ENCODE peak calls at places on chromosomes 2 and 18, in six cellular contexts. W is GM23338, J is GM12878, Q is HepG2, O is K562, T is A549. Z is an unnamed sample.

GRCh38 chr2:105390454-105390853 is 8.4 kb downstream of the FHL2 start:
- DNase-seq in Q (no peak), T (no peak), O (no peak), J (no peak), W (no peak), Z (no peak)

GRCh38 chr2:204479557-204479956 is 65.7 kb upstream of the PARD3B start:
- DNase-seq in T (peak; percentile 23), O (no peak), Q (no peak), J (no peak), W (no peak), Z (no peak)

GRCh38 chr18:23377669-23378469 is 75.2 kb upstream of the RIOK3 start:
- DNase-seq in T (peak; percentile 51), W (no peak), O (no peak), J (peak; percentile 39), Q (peak; percentile 60), Z (no peak)

GRCh38 chr18:10927290-10927979 is 221.9 kb downstream of the PIEZO2 start:
- DNase-seq in T (no peak), W (no peak), J (no peak), Q (no peak), O (no peak), Z (no peak)

GRCh38 chr2:33229646-33230045 is 246.8 kb upstream of the RASGRP3 start:
- DNase-seq in J (no peak), T (no peak), W (no peak), O (no peak), Q (no peak), Z (no peak)

GRCh38 chr2:174603280-174603679 is 5.7 kb upstream of the WIPF1 start:
- DNase-seq in Q (peak; percentile 38), J (no peak), W (peak; percentile 63), T (peak; percentile 48), O (no peak), Z (no peak)

GRCh38 chr2:236172238-236172865 is 4.2 kb upstream of the GBX2 start:
- DNase-seq in T (no peak), W (peak; percentile 58), Q (no peak), O (no peak), J (no peak), Z (no peak)

GRCh38 chr2:25420820-25421237 is 79.1 kb upstream of the DNMT3A start:
- DNase-seq in J (peak; percentile 93), W (no peak), O (no peak), Q (no peak), T (no peak), Z (peak; percentile 23)

GRCh38 chr2:189896809-189897208 is 112.6 kb downstream of the PMS1 start:
- DNase-seq in J (no peak), T (no peak), W (no peak), Q (peak; percentile 52), O (no peak), Z (no peak)

GRCh38 chr18:79918089-79919011 is 33.1 kb downstream of the SLC66A2 start:
- DNase-seq in T (no peak), Q (no peak), W (no peak), O (no peak), J (no peak), Z (no peak)

GRCh38 chr2:60644942-60645341 is 91.5 kb upstream of the BCL11A start:
- DNase-seq in W (no peak), Q (no peak), T (no peak), O (no peak), J (no peak), Z (no peak)

GRCh38 chr18:41501848-41502247 is 453.2 kb upstream of the PIK3C3 start:
- DNase-seq in W (no peak), J (no peak), O (no peak), T (no peak), Q (no peak), Z (no peak)

GRCh38 chr2:65397122-65397521 is 35.3 kb downstream of the SPRED2 start:
- DNase-seq in Q (no peak), O (no peak), T (no peak), W (no peak), J (no peak), Z (no peak)

GRCh38 chr2:120619579-120619978 is 116.1 kb upstream of the GLI2 start:
- DNase-seq in J (no peak), O (no peak), T (no peak), W (no peak), Q (peak; percentile 89), Z (no peak)

GRCh38 chr2:15782009-15782751 is 158.2 kb upstream of the MYCN start:
- DNase-seq in W (no peak), J (no peak), T (peak; percentile 20), Q (peak; percentile 87), O (no peak), Z (no peak)

GRCh38 chr2:237939251-237939650 is 27.6 kb upstream of the UBE2F start:
- DNase-seq in Q (no peak), O (no peak), T (no peak), J (no peak), W (no peak), Z (no peak)

GRCh38 chr2:98901291-98901690 is 34.7 kb downstream of the CRACDL start:
- DNase-seq in W (no peak), O (no peak), T (no peak), Q (no peak), J (no peak), Z (no peak)

GRCh38 chr2:85737481-85737880 is 16.3 kb upstream of the ATOH8 start:
- DNase-seq in Q (peak; percentile 63), W (no peak), O (no peak), T (peak; percentile 58), J (no peak), Z (no peak)

GRCh38 chr18:33802955-33803354 is 224.9 kb downstream of the ASXL3 start:
- DNase-seq in Q (no peak), T (no peak), O (no peak), J (no peak), W (no peak), Z (no peak)

GRCh38 chr2:153360239-153360638 is 118.3 kb downstream of the RPRM start:
- DNase-seq in O (no peak), T (no peak), J (no peak), Q (no peak), W (peak; percentile 14), Z (no peak)

GRCh38 chr2:172395503-172395902 is 31.9 kb upstream of the ITGA6 start:
- DNase-seq in O (no peak), J (no peak), W (no peak), Q (no peak), T (no peak), Z (peak; percentile 60)

GRCh38 chr2:85243101-85244072 is 84.4 kb downstream of the TGOLN2 start:
- DNase-seq in J (no peak), T (peak; percentile 51), W (peak; percentile 87), Q (peak; percentile 50), O (peak; percentile 74), Z (peak; percentile 35)

GRCh38 chr2:19158211-19158610 is 200.2 kb downstream of the OSR1 start:
- DNase-seq in W (no peak), Q (no peak), T (no peak), O (no peak), J (no peak), Z (no peak)

GRCh38 chr2:14642499-14642898 is 10.0 kb downstream of the LRATD1 start:
- DNase-seq in O (peak; percentile 14), T (no peak), J (no peak), W (peak; percentile 54), Q (no peak), Z (no peak)

DNA sequence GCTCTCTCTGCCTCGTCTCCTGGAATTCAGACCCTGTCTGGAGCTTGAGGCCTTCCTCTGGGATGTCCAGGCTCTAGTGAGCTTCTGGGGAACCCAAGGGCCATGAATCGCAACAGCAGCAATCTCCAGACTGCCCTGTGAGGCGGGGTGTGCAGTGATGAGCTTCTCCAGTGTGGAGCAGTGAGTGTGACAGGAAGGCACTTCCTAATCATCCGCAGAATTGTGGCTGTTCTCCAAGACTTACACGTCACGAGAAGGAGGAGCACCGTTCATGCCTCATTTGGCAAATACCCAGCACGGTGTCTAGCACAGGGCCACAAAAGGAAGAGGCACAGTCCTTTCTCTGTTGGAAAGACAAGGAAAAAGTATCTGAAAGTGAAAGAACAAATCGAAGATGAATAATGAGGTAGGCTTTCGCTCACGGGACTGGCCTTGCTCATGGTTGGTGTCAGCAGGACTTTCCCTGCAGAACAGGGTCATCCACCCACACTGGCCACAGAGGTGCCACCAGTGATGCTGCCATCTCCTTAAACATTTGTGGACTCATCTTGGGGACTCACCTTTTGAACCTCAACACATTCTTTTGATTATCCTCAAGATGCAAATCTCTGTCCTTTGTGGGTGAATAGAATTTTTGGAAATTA is 125.1 kb upstream of the HAAO start:
- DNase-seq in T (no peak), J (no peak), W (no peak), Q (no peak), O (no peak), Z (no peak)
- TF ChIP-seq REST in T (no peak), J (no peak), W (no peak), Q (no peak), O (no peak), Z (no peak)

GRCh38 chr18:48800877-48801727 is 149.7 kb downstream of the SMAD7 start:
- DNase-seq in Q (no peak), J (peak; percentile 89), W (no peak), O (no peak), T (no peak), Z (no peak)
- TF ChIP-seq REST in Q (no peak), J (no peak), W (no peak), O (no peak), T (no peak), Z (no peak)

DNA sequence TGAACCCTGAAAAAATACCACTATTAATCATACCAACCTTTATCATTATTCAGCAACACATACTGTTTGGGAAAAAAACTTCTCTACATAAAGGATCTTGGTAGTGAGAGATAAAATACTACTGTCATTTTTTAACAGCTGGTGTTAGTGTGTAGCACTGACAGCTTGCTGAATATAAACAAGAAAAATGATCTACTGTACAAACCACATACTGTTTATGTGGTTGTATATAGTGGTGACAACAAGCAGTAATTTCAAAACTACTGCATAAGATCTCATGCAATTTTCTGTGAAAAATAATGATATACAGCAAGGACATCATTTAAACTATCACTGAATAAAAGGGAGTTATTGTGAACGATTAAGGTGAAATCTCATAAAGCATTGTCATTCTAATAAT is 601.1 kb downstream of the LRP1B start:
- DNase-seq in J (no peak), Q (no peak), T (no peak), W (no peak), O (no peak), Z (no peak)
- TF ChIP-seq REST in J (no peak), Q (no peak), T (no peak), W (no peak), O (no peak), Z (no peak)

GRCh38 chr2:232014681-232015080 is 53.2 kb downstream of the DIS3L2 start:
- DNase-seq in T (no peak), O (no peak), W (peak; percentile 33), J (no peak), Q (no peak), Z (no peak)

GRCh38 chr2:232022733-232023132 is 61.2 kb downstream of the DIS3L2 start:
- DNase-seq in W (no peak), O (no peak), J (no peak), Q (no peak), T (no peak), Z (no peak)

GRCh38 chr2:232021881-232022280 is 60.4 kb downstream of the DIS3L2 start:
- DNase-seq in T (no peak), W (no peak), Q (no peak), O (no peak), J (no peak), Z (no peak)

GRCh38 chr2:232013701-232014353 is 52.3 kb downstream of the DIS3L2 start:
- DNase-seq in J (peak; percentile 19), Q (no peak), W (no peak), O (no peak), T (no peak), Z (peak; percentile 25)

GRCh38 chr2:232018191-232018590 is 56.7 kb downstream of the DIS3L2 start:
- DNase-seq in W (no peak), J (no peak), T (no peak), Q (no peak), O (no peak), Z (no peak)
- TF ChIP-seq REST in W (no peak), J (no peak), T (no peak), Q (no peak), O (no peak), Z (no peak)